ENCODE peak calls at places on chromosomes 5 and 9, in five cellular contexts. J is kidney tubule cell, R is putamen, W is GM23338, P is M059J. A is an unnamed sample.

GRCh38 chr5:124512236-124512635 is 234.2 kb downstream of the ZNF608 start:
- DNase-seq in R (peak; percentile 34), W (no peak), J (no peak), P (no peak), A (peak; percentile 9)

GRCh38 chr5:100026601-100027000 is 508.6 kb upstream of the FAM174A start:
- DNase-seq in P (no peak), J (no peak), W (no peak), R (no peak), A (no peak)

GRCh38 chr5:135400866-135401265 is 1.8 kb upstream of the MACROH2A1 start:
- DNase-seq in W (peak; percentile 29), R (no peak), J (no peak), P (no peak), A (no peak)

GRCh38 chr5:110063640-110064592 is 374.2 kb downstream of the MAN2A1 start:
- DNase-seq in J (peak; percentile 69), W (no peak), P (no peak), R (no peak), A (peak; percentile 2)

GRCh38 chr9:33244150-33244784 is 4.3 kb downstream of the SPINK4 start:
- DNase-seq in R (no peak), W (no peak), J (no peak), P (no peak), A (no peak)

GRCh38 chr9:137302176-137303030 is at the start of gene NRARP:
- DNase-seq in R (peak; percentile 84), P (no peak), J (peak; percentile 89), W (peak; percentile 88), A (peak; percentile 53)

GRCh38 chr5:76074487-76074886 is 8.7 kb upstream of the SV2C start:
- DNase-seq in P (no peak), J (peak; percentile 19), W (peak; percentile 69), R (no peak), A (no peak)

GRCh38 chr9:90847971-90848370 is 46.4 kb downstream of the SYK start:
- DNase-seq in R (no peak), P (peak; percentile 24), W (no peak), J (no peak), A (no peak)

GRCh38 chr5:157930710-157931109 is 71.8 kb upstream of the CLINT1 start:
- DNase-seq in P (no peak), J (no peak), W (no peak), R (no peak), A (no peak)

GRCh38 chr9:105531530-105531929 is 26.4 kb upstream of the FKTN start:
- DNase-seq in J (no peak), W (no peak), R (no peak), P (no peak), A (no peak)

GRCh38 chr9:128881884-128882676 is at the start of the genes KYAT1 and LRRC8A:
- DNase-seq in J (peak; percentile 97), W (peak; percentile 98), P (peak; percentile 97), R (peak; percentile 97), A (peak; percentile 93)

GRCh38 chr5:55289808-55290207 is 17.7 kb downstream of the DHX29 start:
- DNase-seq in R (no peak), W (no peak), P (no peak), J (no peak), A (no peak)

GRCh38 chr9:130155647-130156046 is 16.6 kb upstream of the NCS1 start:
- DNase-seq in R (no peak), P (no peak), J (no peak), W (no peak), A (no peak)

GRCh38 chr5:128536229-128536860 is 1.7 kb downstream of the FBN2 start:
- DNase-seq in P (no peak), J (no peak), W (peak; percentile 64), R (no peak), A (no peak)

GRCh38 chr5:40165789-40166728 is 513.7 kb upstream of the PTGER4 start:
- DNase-seq in J (peak; percentile 6), P (peak; percentile 61), R (no peak), W (peak; percentile 24), A (peak; percentile 33)

GRCh38 chr5:169801324-169801777 is 164.3 kb downstream of the DOCK2 start:
- DNase-seq in W (no peak), J (peak; percentile 76), P (peak; percentile 53), R (no peak), A (peak; percentile 68)

GRCh38 chr5:159451197-159452052 is 121.1 kb upstream of the IL12B start:
- DNase-seq in P (peak; percentile 95), R (no peak), J (peak; percentile 87), W (no peak), A (peak; percentile 88)

GRCh38 chr5:2656186-2656585 is 95.3 kb downstream of the IRX2 start:
- DNase-seq in P (peak; percentile 3), J (peak; percentile 30), R (no peak), W (no peak), A (peak; percentile 0)

GRCh38 chr5:135372654-135373381 is 26.2 kb downstream of the MACROH2A1 start:
- DNase-seq in W (no peak), J (no peak), P (no peak), R (no peak), A (no peak)

GRCh38 chr5:74641014-74641777 is 668 bp upstream of the ENC1 start:
- DNase-seq in P (peak; percentile 92), W (peak; percentile 84), R (peak; percentile 70), J (peak; percentile 91), A (peak; percentile 93)

GRCh38 chr9:23812673-23813072 is 13.4 kb downstream of the ELAVL2 start:
- DNase-seq in W (no peak), J (no peak), P (peak; percentile 38), R (no peak), A (no peak)

GRCh38 chr5:8057764-8058163 is 188.8 kb downstream of the MTRR start:
- DNase-seq in R (no peak), P (peak; percentile 16), J (no peak), W (no peak), A (no peak)

GRCh38 chr5:126446498-126447224 is 23.5 kb downstream of the GRAMD2B start:
- DNase-seq in P (peak; percentile 86), J (peak; percentile 95), R (no peak), W (no peak), A (peak; percentile 58)

GRCh38 chr5:138653502-138653901 is 78.3 kb upstream of the HSPA9 start:
- DNase-seq in J (peak; percentile 40), R (no peak), W (peak; percentile 46), P (peak; percentile 62), A (peak; percentile 42)

GRCh38 chr5:61734966-61735365 is 402.9 kb downstream of the ZSWIM6 start:
- DNase-seq in W (no peak), J (peak; percentile 23), R (no peak), P (no peak), A (no peak)

GRCh38 chr5:612498-613424 is 621 bp downstream of the CEP72 start:
- DNase-seq in R (no peak), P (peak; percentile 39), W (peak; percentile 60), J (peak; percentile 23), A (peak; percentile 9)

GRCh38 chr5:103582364-103582763 is 19.8 kb upstream of the NUDT12 start:
- DNase-seq in J (peak; percentile 57), W (peak; percentile 74), P (peak; percentile 54), R (peak; percentile 49), A (peak; percentile 37)

GRCh38 chr9:123407537-123407828 is 51.5 kb downstream of the CRB2 start:
- DNase-seq in W (no peak), P (no peak), J (no peak), R (no peak), A (no peak)

GRCh38 chr5:2240118-2240904 is 357.6 kb upstream of the IRX4 start:
- DNase-seq in J (no peak), W (no peak), R (no peak), P (no peak), A (no peak)

GRCh38 chr5:115977988-115978387 is 15.7 kb downstream of the LVRN start:
- DNase-seq in J (peak; percentile 83), W (no peak), P (peak; percentile 84), R (no peak), A (peak; percentile 52)

GRCh38 chr9:97397220-97397619 is 14.7 kb upstream of the TDRD7 start:
- DNase-seq in R (no peak), W (no peak), P (peak; percentile 86), J (peak; percentile 92), A (peak; percentile 42)

GRCh38 chr9:84438391-84438790 is 97.8 kb upstream of the SLC28A3 start:
- DNase-seq in W (no peak), P (no peak), J (no peak), R (no peak), A (no peak)

GRCh38 chr5:123785160-123786001 is 273.4 kb downstream of the CSNK1G3 start:
- DNase-seq in P (peak; percentile 17), R (no peak), J (peak; percentile 33), W (peak; percentile 17), A (peak; percentile 29)

GRCh38 chr9:129328357-129329103 is 150.5 kb upstream of the IER5L start:
- DNase-seq in R (no peak), J (no peak), P (no peak), W (no peak), A (no peak)

GRCh38 chr9:20200900-20201495 is 412.2 kb upstream of the SLC24A2 start:
- DNase-seq in R (no peak), W (no peak), J (no peak), P (no peak), A (no peak)